ENCODE peak calls at places on chromosomes 6 and 20, in four cellular contexts. B, X, T and H are unnamed samples.

GRCh38 chr6:34544776-34545471 is 11.2 kb downstream of the SPDEF start:
- DNase-seq in B (no peak), X (no peak), T (no peak), H (no peak)

GRCh38 chr20:20594171-20594530 is 118.3 kb downstream of the RALGAPA2 start:
- DNase-seq in B (peak), X (peak), T (no peak), H (no peak)

GRCh38 chr6:150712502-150713252 is 113.0 kb downstream of the PLEKHG1 start:
- DNase-seq in B (no peak), X (no peak), T (no peak), H (no peak)

GRCh38 chr6:115577270-115577669 is 483.4 kb downstream of the FRK start:
- DNase-seq in B (no peak), X (no peak), T (no peak), H (no peak)

GRCh38 chr20:53643031-53643832 is 49.6 kb upstream of the ZNF217 start:
- DNase-seq in B (peak), X (no peak), T (peak), H (no peak)

GRCh38 chr6:137782166-137783039 is 84.7 kb upstream of the TNFAIP3 start:
- DNase-seq in B (no peak), X (no peak), T (no peak), H (no peak)

GRCh38 chr6:82705579-82705978 is 342.0 kb downstream of the TPBG start:
- DNase-seq in B (no peak), X (no peak), T (no peak), H (no peak)

GRCh38 chr20:48821261-48821910 is 6.4 kb downstream of the PREX1 start:
- DNase-seq in B (no peak), X (no peak), T (no peak), H (no peak)

GRCh38 chr6:74604279-74604678 is 601.6 kb downstream of the COL12A1 start:
- DNase-seq in B (no peak), X (no peak), T (no peak), H (no peak)

GRCh38 chr20:58113706-58114105 is 114.7 kb downstream of the ANKRD60 start:
- DNase-seq in B (no peak), X (no peak), T (no peak), H (no peak)

GRCh38 chr6:88662163-88662580 is 301.2 kb downstream of the RNGTT start:
- DNase-seq in B (no peak), X (no peak), T (no peak), H (no peak)

GRCh38 chr20:22490287-22491187 is 93.8 kb downstream of the FOXA2 start:
- DNase-seq in B (no peak), X (no peak), T (no peak), H (no peak)

GRCh38 chr6:7532232-7532631 is 9.2 kb upstream of the DSP start:
- DNase-seq in B (no peak), X (no peak), T (no peak), H (no peak)

GRCh38 chr6:13810688-13811446 is 3.5 kb downstream of the MCUR1 start:
- DNase-seq in B (no peak), X (no peak), T (no peak), H (no peak)

GRCh38 chr20:7971536-7972285 is 31.5 kb upstream of the HAO1 start:
- DNase-seq in B (no peak), X (no peak), T (no peak), H (no peak)

GRCh38 chr6:148867851-148868250 is 121.0 kb downstream of the UST start:
- DNase-seq in B (peak), X (no peak), T (peak), H (no peak)

GRCh38 chr20:2234788-2235187 is 61.0 kb upstream of the TGM3 start:
- DNase-seq in B (peak), X (no peak), T (peak), H (no peak)

GRCh38 chr20:95215-95614 is 7.7 kb downstream of the DEFB125 start:
- DNase-seq in B (no peak), X (no peak), T (no peak), H (no peak)

GRCh38 chr6:133396225-133396624 is 155.1 kb downstream of the EYA4 start:
- DNase-seq in B (no peak), X (no peak), T (no peak), H (no peak)

GRCh38 chr20:41494451-41494850 is 123.7 kb downstream of the CHD6 start:
- DNase-seq in B (no peak), X (no peak), T (no peak), H (no peak)

GRCh38 chr6:147166360-147166944 is 37.8 kb upstream of the STXBP5 start:
- DNase-seq in B (no peak), X (no peak), T (peak), H (no peak)

GRCh38 chr20:25553819-25554296 is 31.5 kb downstream of the NINL start:
- DNase-seq in B (peak), X (peak), T (peak), H (peak)

GRCh38 chr20:47708953-47709833 is 76.1 kb downstream of the SULF2 start:
- DNase-seq in B (no peak), X (no peak), T (no peak), H (no peak)

GRCh38 chr6:41055149-41055548 is 2.1 kb downstream of the APOBEC2 start:
- DNase-seq in B (no peak), X (no peak), T (no peak), H (no peak)

GRCh38 chr6:163263998-163264661 is 150.4 kb upstream of the QKI start:
- DNase-seq in B (no peak), X (no peak), T (no peak), H (no peak)

GRCh38 chr20:58802061-58802460 is 48.6 kb downstream of the GNAS-AS1 start:
- DNase-seq in B (no peak), X (no peak), T (no peak), H (no peak)

GRCh38 chr6:150767585-150768164 is 97.8 kb upstream of the MTHFD1L start:
- DNase-seq in B (no peak), X (peak), T (no peak), H (peak)

GRCh38 chr6:82246802-82247633 is 526 bp downstream of the IBTK start:
- DNase-seq in B (peak), X (no peak), T (peak), H (no peak)

GRCh38 chr20:60691966-60692615 is 560.0 kb upstream of the CDH4 start:
- DNase-seq in B (no peak), X (no peak), T (no peak), H (no peak)

GRCh38 chr6:82248233-82248735 is 740 bp upstream of the IBTK start:
- DNase-seq in B (peak), X (no peak), T (peak), H (no peak)

GRCh38 chr20:62066339-62066982 is 780 bp upstream of the TAF4 start:
- DNase-seq in B (no peak), X (no peak), T (peak), H (no peak)